ENCODE peak calls at places on chromosomes 5 and 9, in seven cellular contexts. J is mesenchymal stem cell, U is IMR-90, E is mesendoderm, K is H1, D is neuronal stem cell, V is trophoblast cell. G is an unnamed sample.

GRCh38 chr5:15992918-15993317 is 186.7 kb downstream of the MARCHF11 start:
- DNase-seq in J (peak; percentile 56), U (peak; percentile 72), E (peak; percentile 64), K (no peak), D (no peak), V (no peak), G (no peak)

GRCh38 chr9:70119786-70120185 is 76.1 kb downstream of the MAMDC2 start:
- DNase-seq in J (no peak), U (no peak), E (no peak), K (no peak), D (no peak), V (no peak), G (no peak)

GRCh38 chr5:73230264-73231244 is 57.6 kb downstream of the TMEM174 start:
- DNase-seq in J (no peak), U (no peak), E (peak; percentile 51), K (peak; percentile 79), D (no peak), V (no peak), G (peak; percentile 68)

GRCh38 chr5:95583992-95584391 is 29.1 kb downstream of the ARSK start:
- DNase-seq in J (no peak), U (no peak), E (no peak), K (no peak), D (no peak), V (no peak), G (no peak)

GRCh38 chr5:147901555-147901954 is 4.8 kb downstream of the C5orf46 start:
- DNase-seq in J (no peak), U (peak; percentile 12), E (peak; percentile 30), K (no peak), D (no peak), V (peak; percentile 91), G (no peak)

GRCh38 chr5:127941646-127942045 is 141.9 kb upstream of the SLC12A2 start:
- DNase-seq in J (peak; percentile 26), U (no peak), E (no peak), K (no peak), D (peak; percentile 54), V (no peak), G (no peak)

GRCh38 chr9:36148652-36149051 is 12.1 kb downstream of the GLIPR2 start:
- DNase-seq in J (peak; percentile 99), U (peak; percentile 97), E (no peak), K (no peak), D (no peak), V (peak; percentile 51), G (no peak)

GRCh38 chr9:69279084-69279729 is 45.8 kb upstream of the ENTREP1 start:
- DNase-seq in J (no peak), U (no peak), E (no peak), K (no peak), D (no peak), V (no peak), G (no peak)

GRCh38 chr9:2138646-2139045 is 123.5 kb downstream of the SMARCA2 start:
- DNase-seq in J (no peak), U (no peak), E (no peak), K (no peak), D (no peak), V (no peak), G (no peak)

GRCh38 chr5:77957-78804 is 13.8 kb upstream of the PLEKHG4B start:
- DNase-seq in J (no peak), U (peak; percentile 24), E (peak; percentile 45), K (no peak), D (peak; percentile 76), V (no peak), G (no peak)

GRCh38 chr5:82274343-82275266 is 3.5 kb downstream of the RPS23 start:
- DNase-seq in J (no peak), U (no peak), E (peak; percentile 63), K (peak; percentile 90), D (no peak), V (no peak), G (peak; percentile 93)

GRCh38 chr5:151319334-151319733 is 15.8 kb upstream of the SLC36A3 start:
- DNase-seq in J (peak; percentile 17), U (peak; percentile 2), E (peak; percentile 59), K (no peak), D (no peak), V (no peak), G (peak; percentile 43)

GRCh38 chr9:115328228-115328627 is 210.3 kb upstream of the TNC start:
- DNase-seq in J (peak; percentile 81), U (peak; percentile 76), E (peak; percentile 42), K (no peak), D (no peak), V (no peak), G (no peak)

GRCh38 chr5:178365501-178366440 is 133.2 kb upstream of the PHYKPL start:
- DNase-seq in J (no peak), U (no peak), E (no peak), K (no peak), D (no peak), V (no peak), G (no peak)

GRCh38 chr5:170603578-170604565 is 100.1 kb downstream of the KCNIP1 start:
- DNase-seq in J (peak; percentile 46), U (peak; percentile 6), E (peak; percentile 84), K (peak; percentile 92), D (peak; percentile 70), V (no peak), G (peak; percentile 79)

GRCh38 chr9:109414125-109414785 is 83.9 kb downstream of the PTPN3 start:
- DNase-seq in J (no peak), U (no peak), E (peak; percentile 37), K (no peak), D (no peak), V (peak; percentile 20), G (peak; percentile 54)

GRCh38 chr9:16884373-16884772 is 13.9 kb upstream of the BNC2 start:
- DNase-seq in J (no peak), U (no peak), E (no peak), K (no peak), D (no peak), V (no peak), G (no peak)

GRCh38 chr5:67032921-67033664 is 163.5 kb downstream of the CD180 start:
- DNase-seq in J (peak; percentile 38), U (peak; percentile 73), E (no peak), K (no peak), D (no peak), V (no peak), G (no peak)

GRCh38 chr9:129177443-129177790 is 644 bp downstream of the IER5L start:
- DNase-seq in J (no peak), U (no peak), E (no peak), K (peak; percentile 79), D (no peak), V (no peak), G (no peak)

GRCh38 chr5:157217289-157218024 is 36.8 kb downstream of the ITK start:
- DNase-seq in J (no peak), U (no peak), E (peak; percentile 19), K (no peak), D (no peak), V (no peak), G (no peak)

GRCh38 chr9:17462869-17463464 is 115.9 kb upstream of the SH3GL2 start:
- DNase-seq in J (peak; percentile 62), U (peak; percentile 78), E (peak; percentile 40), K (no peak), D (peak; percentile 47), V (peak; percentile 27), G (no peak)

GRCh38 chr9:133880851-133881634 is 111.1 kb downstream of the VAV2 start:
- DNase-seq in J (peak; percentile 84), U (peak; percentile 29), E (peak; percentile 74), K (no peak), D (no peak), V (peak; percentile 99), G (no peak)
- H3K79me1 ChIP-seq in J (peaks cover 36% of the 10 kb centered on the region), U (peaks cover 83% of the 10 kb centered on the region), E (peaks cover 17% of the 10 kb centered on the region), K (peaks cover 15% of the 10 kb centered on the region), D (peaks cover 30% of the 10 kb centered on the region), V (peaks cover 81% of the 10 kb centered on the region), G (no peaks in the 10 kb centered on the region)

DNA sequence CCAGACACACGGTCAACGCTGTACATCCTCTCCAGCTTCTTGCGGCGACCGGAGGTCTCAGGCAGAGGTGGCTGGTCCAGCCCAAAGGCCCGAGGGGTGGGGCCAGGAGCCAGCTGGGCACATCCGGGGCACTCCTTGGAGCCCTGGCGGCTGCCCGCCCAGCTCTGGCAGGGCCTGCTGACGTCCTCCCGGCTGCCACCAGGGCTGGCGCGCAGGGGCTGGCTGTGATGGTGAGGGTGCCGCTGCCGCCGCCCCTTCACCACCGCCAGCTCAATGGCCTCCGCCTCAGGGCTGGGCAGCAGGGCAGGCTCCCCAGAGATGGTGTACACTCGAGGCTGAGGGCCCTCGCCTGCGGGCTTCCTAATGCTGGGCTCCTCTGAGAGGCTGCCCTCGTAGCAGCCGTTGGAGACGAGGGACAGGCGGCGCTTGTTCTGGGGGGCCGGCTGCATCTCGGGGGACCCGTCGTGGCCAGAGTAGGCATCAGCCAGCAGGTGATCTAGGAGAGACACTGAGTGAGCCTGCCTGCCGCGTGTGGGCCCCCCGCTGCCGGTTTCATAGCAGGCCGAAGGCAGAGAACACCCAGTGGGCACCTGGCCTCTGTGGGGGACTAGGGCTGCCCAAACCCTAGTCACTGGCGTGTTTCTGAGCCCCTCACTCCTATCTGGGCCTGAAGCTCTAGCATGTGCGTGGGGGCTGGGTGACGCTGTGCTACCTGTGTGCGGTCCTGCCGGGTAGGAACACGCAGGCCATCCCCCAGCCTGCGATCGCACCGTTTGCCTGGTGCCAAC is 1.5 kb downstream of the NSMF start:
- DNase-seq in J (no peak), U (no peak), E (no peak), K (no peak), D (no peak), V (no peak), G (no peak)
- H3K27ac ChIP-seq in J (no peak overlapping the region), U (no peak overlapping the region), E (no peak overlapping the region), K (no peak overlapping the region), D (no peak overlapping the region), V (no peak overlapping the region), G (no peak overlapping the region)

GRCh38 chr9:93265301-93265971 is 81.5 kb downstream of the WNK2 start:
- DNase-seq in J (no peak), U (no peak), E (no peak), K (no peak), D (no peak), V (no peak), G (no peak)
- H3K4me1 ChIP-seq in J (no peaks in the 10 kb centered on the region), U (no peaks in the 10 kb centered on the region), E (no peaks in the 10 kb centered on the region), K (no peaks in the 10 kb centered on the region), D (no peaks in the 10 kb centered on the region), V (no peaks in the 10 kb centered on the region), G (no peaks in the 10 kb centered on the region)

GRCh38 chr9:137720571-137721110 is 101.8 kb downstream of the EHMT1 start:
- DNase-seq in J (no peak), U (no peak), E (no peak), K (no peak), D (no peak), V (no peak), G (no peak)

GRCh38 chr9:137723396-137724113 is 104.8 kb downstream of the EHMT1 start:
- DNase-seq in J (no peak), U (no peak), E (no peak), K (no peak), D (no peak), V (no peak), G (no peak)

GRCh38 chr9:137722481-137722880 is 103.7 kb downstream of the EHMT1 start:
- DNase-seq in J (no peak), U (no peak), E (no peak), K (no peak), D (no peak), V (no peak), G (no peak)

GRCh38 chr9:137721479-137721878 is 102.7 kb downstream of the EHMT1 start:
- DNase-seq in J (no peak), U (no peak), E (no peak), K (no peak), D (no peak), V (no peak), G (no peak)

DNA sequence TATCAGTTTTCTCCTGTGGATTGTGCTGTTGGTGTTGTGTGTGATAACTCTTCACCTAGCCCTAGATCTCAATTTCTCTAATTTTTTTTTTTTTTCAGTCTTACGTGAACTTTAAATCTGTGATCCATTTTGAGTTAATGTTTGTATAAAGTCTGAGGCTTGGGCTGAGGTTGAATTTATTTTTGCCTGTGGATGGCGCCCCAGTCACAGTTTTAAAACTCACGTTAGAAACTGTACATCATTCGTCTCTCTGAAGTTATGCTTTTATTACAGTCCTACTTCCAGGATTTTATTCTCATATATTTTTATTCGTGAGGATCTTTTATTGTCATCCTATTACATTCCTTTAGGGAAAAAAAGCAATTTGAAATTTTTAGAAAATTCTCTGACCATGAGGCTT is 103.1 kb downstream of the EHMT1 start:
- DNase-seq in J (no peak), U (no peak), E (no peak), K (no peak), D (no peak), V (no peak), G (no peak)
- H3K79me1 ChIP-seq in J (peaks cover 21% of the 10 kb centered on the region), U (peaks cover 39% of the 10 kb centered on the region), E (peaks cover 23% of the 10 kb centered on the region), K (peaks cover 16% of the 10 kb centered on the region), D (peaks cover 16% of the 10 kb centered on the region), V (no peaks in the 10 kb centered on the region), G (no peaks in the 10 kb centered on the region)

G was measured in H9.